ENCODE peak calls at places on chromosomes 4 and X, in seven cellular contexts. V is aorta, U is cardiac muscle cell, C is osteoblast, P is esophagus squamous epithelium, D is trophoblast cell, Z is K562. B is an unnamed sample.

GRCh38 chr4:152534541-152535231 is 1.2 kb downstream of the FBXW7 start:
- DNase-seq in Z (peak), V (peak), C (peak), D (peak), P (no peak), U (peak), B (peak)

GRCh38 chr4:86927843-86928395 is 6.9 kb upstream of the AFF1 start:
- DNase-seq in P (no peak), C (peak), D (peak), Z (no peak), U (peak), V (no peak), B (no peak)

GRCh38 chr4:186726440-186727148 is 2.9 kb upstream of the FAT1 start:
- DNase-seq in V (peak), C (peak), Z (peak), D (peak), P (no peak), U (peak), B (no peak)

GRCh38 chr4:150006197-150006596 is 72.0 kb upstream of the DCLK2 start:
- DNase-seq in P (no peak), Z (no peak), C (no peak), V (no peak), U (peak), D (peak), B (no peak)

GRCh38 chrX:143095311-143095710 is 69.6 kb downstream of the SPANXN4 start:
- DNase-seq in D (no peak), U (no peak), C (no peak), Z (no peak), V (no peak), P (no peak), B (no peak)

GRCh38 chr4:73619351-73619750 is 885 bp downstream of the RASSF6 start:
- DNase-seq in Z (no peak), V (no peak), P (no peak), U (no peak), C (no peak), D (no peak), B (no peak)

GRCh38 chrX:131187234-131187633 is 101.9 kb downstream of the IGSF1 start:
- DNase-seq in P (no peak), Z (no peak), V (no peak), D (no peak), U (no peak), C (no peak), B (no peak)

GRCh38 chr4:73311428-73311827 is 52.8 kb upstream of the ANKRD17 start:
- DNase-seq in C (no peak), D (peak), Z (peak), U (peak), V (no peak), P (no peak), B (no peak)

GRCh38 chrX:10071451-10072163 is 85.2 kb upstream of the CLCN4 start:
- DNase-seq in D (no peak), Z (no peak), P (no peak), V (no peak), U (no peak), C (no peak), B (no peak)

GRCh38 chr4:120769227-120769626 is 153.3 kb downstream of the PRDM5 start:
- DNase-seq in U (peak), C (peak), P (no peak), D (no peak), V (no peak), Z (no peak), B (no peak)

GRCh38 chr4:165532976-165533375 is 154.2 kb downstream of the CPE start:
- DNase-seq in P (no peak), V (no peak), U (no peak), Z (no peak), C (no peak), D (no peak), B (no peak)

GRCh38 chrX:12997898-12998687 is 23.2 kb downstream of the TMSB4X start:
- DNase-seq in U (no peak), C (no peak), D (no peak), P (no peak), V (no peak), Z (no peak), B (no peak)

GRCh38 chr4:177308842-177309524 is 691 bp upstream of the NEIL3 start:
- DNase-seq in V (no peak), C (peak), U (no peak), D (no peak), Z (no peak), P (no peak), B (no peak)

GRCh38 chrX:99857455-99857854 is 552.6 kb downstream of the PCDH19 start:
- DNase-seq in Z (no peak), D (no peak), P (no peak), C (no peak), V (no peak), U (no peak), B (no peak)

GRCh38 chrX:41616935-41617334 is 71.8 kb upstream of the GPR34 start:
- DNase-seq in Z (no peak), C (no peak), U (no peak), V (no peak), P (no peak), D (peak), B (no peak)

GRCh38 chr4:127141857-127142256 is 490.9 kb upstream of the INTU start:
- DNase-seq in V (no peak), P (no peak), C (no peak), U (peak), Z (no peak), D (no peak), B (no peak)

GRCh38 chr4:162497564-162498167 is 333.9 kb upstream of the FSTL5 start:
- DNase-seq in C (no peak), V (no peak), Z (peak), P (no peak), U (peak), D (peak), B (no peak)

GRCh38 chr4:111671756-111672155 is 473.5 kb upstream of the FAM241A start:
- DNase-seq in U (no peak), D (no peak), V (no peak), Z (no peak), C (no peak), P (no peak), B (no peak)

GRCh38 chr4:185625503-185625902 is 90.2 kb upstream of the PDLIM3 start:
- DNase-seq in U (no peak), V (no peak), D (no peak), Z (no peak), P (no peak), C (no peak), B (no peak)

GRCh38 chr4:187972135-187972534 is 23.4 kb upstream of the ZFP42 start:
- DNase-seq in D (no peak), C (no peak), V (no peak), Z (no peak), U (no peak), P (no peak), B (no peak)

GRCh38 chr4:101730291-101731117 is 60.0 kb upstream of the BANK1 start:
- DNase-seq in V (peak), P (no peak), C (peak), U (peak), Z (peak), D (peak), B (peak)

GRCh38 chr4:53840643-53841042 is 223.8 kb downstream of the CHIC2 start:
- DNase-seq in D (peak), Z (no peak), U (peak), P (no peak), V (no peak), C (no peak), B (no peak)

GRCh38 chr4:153345011-153345981 is 808 bp downstream of the MND1 start:
- DNase-seq in P (no peak), Z (peak), D (peak), C (peak), V (peak), U (peak), B (peak)

GRCh38 chr4:28277931-28278330 is 1417.3 kb downstream of the STIM2 start:
- DNase-seq in P (no peak), Z (no peak), U (no peak), V (no peak), C (no peak), D (peak), B (no peak)

GRCh38 chrX:137852502-137852901 is 286.6 kb downstream of the ZIC3 start:
- DNase-seq in D (no peak), C (no peak), Z (no peak), P (no peak), V (no peak), U (no peak), B (no peak)

GRCh38 chr4:26762650-26763049 is 98.0 kb upstream of the STIM2 start:
- DNase-seq in P (no peak), Z (no peak), U (peak), D (peak), C (no peak), V (no peak), B (no peak)

GRCh38 chr4:183261953-183262775 is 57.9 kb downstream of the CLDN22 start:
- DNase-seq in V (peak), C (peak), U (peak), Z (peak), D (peak), P (peak), B (peak)

GRCh38 chr4:101701551-101701950 is 89.0 kb upstream of the BANK1 start:
- DNase-seq in U (no peak), P (no peak), Z (no peak), C (no peak), V (no peak), D (no peak), B (no peak)

DNA sequence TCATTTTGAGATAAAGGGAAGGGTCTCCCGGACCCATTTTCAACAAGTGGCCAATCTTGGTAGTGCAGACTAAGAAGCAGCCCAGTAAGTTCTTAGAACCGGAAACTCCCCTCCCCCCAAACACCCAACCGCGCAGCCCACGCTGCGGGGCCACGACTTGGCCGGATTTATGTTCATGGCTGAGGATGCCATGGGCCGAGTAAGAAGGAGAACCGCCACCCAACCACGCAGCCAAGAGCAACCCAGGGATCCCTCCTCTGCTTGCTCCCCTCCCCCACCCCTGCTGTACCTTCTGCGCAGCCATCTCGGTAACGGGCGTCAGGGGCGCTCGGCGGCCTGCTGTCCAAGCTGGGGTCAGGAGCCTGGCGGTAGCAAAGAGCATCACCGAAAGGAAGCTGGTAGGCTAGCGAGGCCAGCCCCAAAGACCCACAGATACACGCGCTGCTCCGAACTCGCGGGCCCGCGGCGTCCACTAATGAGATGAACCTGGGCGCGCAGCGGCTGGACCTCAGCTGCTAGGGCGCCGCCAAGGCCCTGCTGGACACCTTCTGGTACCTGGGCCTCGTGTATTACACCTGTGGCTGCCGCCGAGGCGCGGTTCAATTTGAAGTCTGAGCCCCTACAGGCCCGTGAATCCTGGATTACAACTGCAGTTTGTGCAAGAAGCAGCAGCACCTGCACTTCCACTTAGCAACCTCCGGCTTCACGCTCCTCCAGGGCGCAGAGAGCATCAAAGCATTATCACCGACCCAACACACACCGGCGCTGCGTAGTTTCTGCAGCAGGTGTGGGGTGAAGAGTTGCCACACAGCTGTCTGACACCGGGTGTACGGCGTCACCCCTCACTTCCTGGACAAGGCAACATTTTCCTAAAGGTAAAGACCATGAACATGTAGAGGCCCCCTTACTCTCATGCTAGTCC is 63.4 kb downstream of the NUDT10 start:
- DNase-seq in V (peak), P (no peak), U (peak), C (peak), D (peak), Z (peak), B (peak)
- H3K27ac ChIP-seq in V (no peak), P (no peak), U (no peak), C (no peak), D (no peak), Z (no peak), B (peak)

DNA sequence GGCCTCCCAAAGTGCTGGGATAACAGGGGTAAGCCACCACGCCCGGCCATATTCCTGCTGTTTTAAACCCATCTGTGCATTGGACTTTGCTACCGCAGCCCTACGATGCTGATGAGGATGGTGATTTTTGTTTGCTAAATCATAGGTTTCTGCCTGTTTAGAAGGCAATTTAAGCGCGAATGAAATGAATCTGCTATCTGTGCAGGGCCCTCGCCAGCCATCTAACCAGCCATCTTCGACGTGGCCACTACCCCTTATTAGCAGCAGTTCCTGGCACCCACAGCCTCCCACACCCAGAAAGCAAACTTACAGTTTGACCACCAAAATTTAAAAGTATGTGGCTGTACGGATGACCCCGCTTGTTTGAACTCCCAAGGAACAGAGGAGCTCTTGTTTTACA is 178.5 kb downstream of the SHOX start:
- DNase-seq in U (no peak), V (no peak), C (no peak), D (no peak), P (no peak), Z (no peak), B (no peak)
- H3K27ac ChIP-seq in U (no peak), V (no peak), C (no peak), D (no peak), P (no peak), Z (no peak), B (no peak)

GRCh38 chr4:74793757-74794340 is 474 bp downstream of the BTC start:
- DNase-seq in Z (no peak), V (peak), C (peak), U (peak), D (peak), P (no peak), B (no peak)

GRCh38 chr4:74789518-74789917 is 4.8 kb downstream of the BTC start:
- DNase-seq in U (no peak), C (no peak), P (no peak), V (no peak), Z (no peak), D (no peak), B (no peak)

GRCh38 chr4:74790652-74791051 is 3.7 kb downstream of the BTC start:
- DNase-seq in U (no peak), C (peak), V (no peak), P (no peak), D (no peak), Z (no peak), B (no peak)

GRCh38 chr4:74796631-74797030 is 2.3 kb upstream of the BTC start:
- DNase-seq in V (no peak), D (no peak), U (no peak), P (no peak), Z (no peak), C (no peak), B (no peak)

DNA sequence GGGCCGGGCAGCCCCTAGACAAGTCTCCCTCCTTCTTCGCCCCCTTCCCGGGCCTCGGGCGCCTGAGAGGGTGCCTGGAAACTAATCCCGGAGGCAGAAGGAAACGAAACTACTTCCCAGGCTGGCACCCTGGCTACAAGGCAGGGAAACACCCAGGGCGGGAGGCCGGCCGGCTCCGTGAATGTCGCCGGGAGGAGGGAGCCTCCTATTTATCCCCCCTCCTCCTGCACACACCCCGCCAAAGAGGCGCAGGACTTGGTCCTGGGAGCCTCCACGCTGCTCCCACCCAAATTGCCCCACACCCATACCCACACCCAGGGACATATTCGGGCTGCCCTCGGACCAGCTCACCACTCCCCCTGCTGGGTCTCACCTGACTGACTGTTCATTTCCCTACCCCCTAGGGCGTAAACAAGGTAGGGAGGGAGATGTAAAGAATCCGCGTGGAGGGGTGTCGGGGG is at the start of gene BTC:
- DNase-seq in D (peak), Z (no peak), V (peak), U (peak), C (peak), P (no peak), B (no peak)
- H3K27ac ChIP-seq in D (no peak), Z (no peak), V (peak), U (no peak), C (no peak), P (peak), B (no peak)

GRCh38 chrX:78801522-78801921 is 54.0 kb downstream of the LPAR4 start:
- DNase-seq in U (no peak), Z (no peak), P (no peak), C (no peak), D (no peak), V (no peak), B (no peak)
- H3K27ac ChIP-seq in U (no peak), Z (no peak), P (no peak), C (no peak), D (no peak), V (no peak), B (no peak)

DNA sequence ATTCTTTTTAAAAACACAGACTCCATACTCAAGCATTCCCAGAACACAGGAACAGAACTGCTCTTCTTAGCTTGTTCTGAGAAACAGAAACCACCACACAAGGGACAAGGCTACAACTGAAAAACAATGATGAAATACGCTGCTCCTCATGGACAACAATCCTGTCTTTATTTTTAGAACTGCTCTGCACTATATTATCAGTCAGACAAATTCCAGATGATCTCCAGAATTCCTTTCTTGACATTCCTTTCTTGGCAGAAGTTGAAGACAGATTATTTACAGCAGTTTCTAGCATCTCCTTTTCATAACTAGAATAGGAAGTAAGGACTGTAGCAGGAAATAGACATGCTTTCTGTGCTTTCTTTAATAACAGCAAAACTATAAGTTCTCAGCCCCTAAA is 36.1 kb downstream of the ANTXR2 start:
- DNase-seq in U (peak), C (peak), P (no peak), Z (no peak), D (peak), V (no peak), B (no peak)
- H3K27ac ChIP-seq in U (peak), C (peak), P (peak), Z (peak), D (peak), V (no peak), B (no peak)

B was measured in CD4-positive, alpha-beta T cell.